ENCODE peak calls at places on chromosomes 13 and 19, in four cellular contexts. B is HL-60, A is GM12878, O is K562. X is an unnamed sample.

GRCh38 chr13:96053003-96053703 is at the start of gene UGGT2:
- DNase-seq in O (peak), A (peak), B (peak), X (peak)

GRCh38 chr13:110913322-110913721 is 1.5 kb downstream of the ANKRD10 start:
- DNase-seq in A (no peak), O (no peak), B (no peak), X (no peak)

GRCh38 chr19:4066176-4066606 is 508 bp downstream of the ZBTB7A start:
- DNase-seq in A (no peak), O (no peak), B (no peak), X (no peak)

GRCh38 chr13:112852392-112852791 is 116.6 kb upstream of the MCF2L start:
- DNase-seq in A (no peak), B (no peak), O (no peak), X (no peak)

GRCh38 chr13:35810286-35810685 is 320.9 kb downstream of the DCLK1 start:
- DNase-seq in A (no peak), B (no peak), O (no peak), X (no peak)

GRCh38 chr13:90956036-90956435 is 391.5 kb upstream of the MIR17HG start:
- DNase-seq in A (no peak), O (no peak), B (no peak), X (no peak)

GRCh38 chr13:76929320-76929719 is 19.0 kb upstream of the ACOD1 start:
- DNase-seq in A (no peak), O (no peak), B (no peak), X (no peak)

GRCh38 chr19:18460313-18460712 is 22.4 kb upstream of the ISYNA1 start:
- DNase-seq in O (no peak), A (no peak), B (no peak), X (no peak)

GRCh38 chr13:97946951-97947588 is 6.4 kb upstream of the IPO5 start:
- DNase-seq in O (no peak), A (no peak), B (no peak), X (no peak)

GRCh38 chr19:33487901-33488817 is 33.4 kb downstream of the PEPD start:
- DNase-seq in O (no peak), B (no peak), A (no peak), X (no peak)

GRCh38 chr19:44847144-44848035 is 1.3 kb downstream of the NECTIN2 start:
- DNase-seq in O (peak), A (no peak), B (no peak), X (no peak)

GRCh38 chr13:101575591-101575990 is 123.1 kb downstream of the ITGBL1 start:
- DNase-seq in B (no peak), A (no peak), O (no peak), X (no peak)

GRCh38 chr13:106176103-106176502 is 359.4 kb downstream of the EFNB2 start:
- DNase-seq in O (no peak), B (no peak), A (no peak), X (no peak)

GRCh38 chr13:55990631-55991030 is 1150.1 kb upstream of the PRR20A start:
- DNase-seq in A (no peak), B (no peak), O (no peak), X (no peak)

GRCh38 chr19:35869327-35870123 is 1.2 kb downstream of the APLP1 start:
- DNase-seq in B (peak), A (no peak), O (peak), X (peak)

GRCh38 chr19:16899566-16900075 is 10.8 kb downstream of the F2RL3 start:
- DNase-seq in A (no peak), O (peak), B (peak), X (peak)

GRCh38 chr13:43448605-43449004 is 338.2 kb downstream of the ENOX1 start:
- DNase-seq in O (no peak), A (no peak), B (no peak), X (no peak)

GRCh38 chr19:7251502-7251901 is 42.7 kb downstream of the INSR start:
- DNase-seq in A (no peak), O (no peak), B (no peak), X (peak)

GRCh38 chr19:45668342-45668871 is 386 bp downstream of the GIPR start:
- DNase-seq in B (no peak), A (no peak), O (no peak), X (no peak)

GRCh38 chr13:101209206-101209893 is 207.0 kb downstream of the NALCN start:
- DNase-seq in B (no peak), O (no peak), A (no peak), X (no peak)

GRCh38 chr19:17113127-17113785 is 37.7 kb downstream of the MYO9B start:
- DNase-seq in O (no peak), B (no peak), A (no peak), X (no peak)

GRCh38 chr13:20191902-20192469 is 752 bp downstream of the GJB2 start:
- DNase-seq in B (no peak), A (no peak), O (no peak), X (peak)

GRCh38 chr13:41244555-41244954 is 18.8 kb downstream of the MTRF1 start:
- DNase-seq in B (no peak), O (peak), A (no peak), X (no peak)

GRCh38 chr19:2703691-2704216 is 1.3 kb upstream of the GNG7 start:
- DNase-seq in A (no peak), O (no peak), B (no peak), X (no peak)

GRCh38 chr19:7883796-7884570 is 4.3 kb upstream of the LRRC8E start:
- DNase-seq in A (no peak), B (no peak), O (no peak), X (no peak)

GRCh38 chr19:17865364-17866311 is 5.9 kb downstream of the RPL18A start:
- DNase-seq in O (peak), B (no peak), A (no peak), X (no peak)

GRCh38 chr13:25848822-25849740 is 202.7 kb downstream of the SHISA2 start:
- DNase-seq in A (no peak), B (no peak), O (no peak), X (no peak)

GRCh38 chr19:55084416-55084815 is 8.7 kb downstream of the EPS8L1 start:
- DNase-seq in B (no peak), O (no peak), A (no peak), X (no peak)

GRCh38 chr13:29521336-29521735 is 74.2 kb downstream of the SLC7A1 start:
- DNase-seq in O (no peak), B (no peak), A (no peak), X (no peak)

GRCh38 chr13:29522044-29522685 is 73.3 kb downstream of the SLC7A1 start:
- DNase-seq in O (no peak), A (no peak), B (no peak), X (no peak)

GRCh38 chr13:29524641-29525040 is 70.8 kb downstream of the SLC7A1 start:
- DNase-seq in A (no peak), O (no peak), B (no peak), X (no peak)

GRCh38 chr13:29524176-29524575 is 71.3 kb downstream of the SLC7A1 start:
- DNase-seq in B (no peak), A (no peak), O (no peak), X (no peak)

GRCh38 chr13:29523199-29523931 is 72.1 kb downstream of the SLC7A1 start:
- DNase-seq in A (no peak), B (no peak), O (no peak), X (no peak)
- TF ChIP-seq SPI1 in A (no peak), B (no peak), O (no peak), X (no peak)

GRCh38 chr13:30720470-30720869 is 14.9 kb upstream of the ALOX5AP start:
- DNase-seq in A (peak), B (peak), O (no peak), X (no peak)
- TF ChIP-seq SPI1 in A (no peak), B (peak), O (no peak), X (peak)

DNA sequence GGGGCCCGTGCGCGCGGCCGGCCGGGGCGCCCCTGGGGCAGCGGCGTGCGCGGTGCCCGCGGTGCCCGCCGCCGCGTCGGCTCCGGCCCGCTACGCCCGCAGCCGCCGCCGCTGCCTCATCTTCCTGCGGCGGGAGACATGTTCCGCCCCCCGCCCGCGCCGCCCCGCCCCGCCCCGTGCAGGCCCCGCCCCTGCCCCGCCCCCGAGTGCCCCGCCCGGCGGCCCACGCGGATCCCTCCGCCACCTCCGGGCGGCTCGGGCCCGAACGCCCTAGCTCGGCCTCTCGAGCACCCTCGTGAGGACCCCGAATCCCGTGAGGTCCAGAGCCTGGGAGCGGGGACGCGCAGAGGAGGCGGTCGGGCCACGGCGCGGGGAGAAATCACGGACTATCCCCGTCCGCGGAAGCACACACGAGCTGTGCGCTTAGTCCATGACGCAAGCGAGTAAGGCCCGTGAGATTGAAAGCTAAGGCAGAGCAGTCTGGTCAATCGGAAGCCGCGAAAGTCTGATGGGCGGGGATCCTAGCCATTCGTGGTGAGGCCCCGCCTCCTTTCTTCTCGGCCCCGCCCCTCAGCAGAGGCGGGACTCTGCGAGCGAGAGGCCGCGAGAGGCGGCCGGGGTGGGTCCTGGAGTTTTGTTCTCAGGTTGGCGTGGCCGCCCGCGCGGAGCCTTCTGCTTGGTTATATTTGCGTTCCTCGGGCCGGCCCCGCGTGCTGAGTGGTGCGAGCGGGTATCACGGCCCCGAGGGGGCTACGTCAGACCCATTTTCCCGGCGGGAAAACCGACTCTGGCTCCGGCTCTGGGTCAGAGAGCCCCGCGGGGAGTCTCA is at the start of gene TCF3:
- DNase-seq in B (peak), O (peak), A (peak), X (peak)
- TF ChIP-seq SPI1 in B (no peak), O (no peak), A (no peak), X (no peak)

GRCh38 chr13:51797664-51798488 is 6.1 kb downstream of the DHRS12 start:
- DNase-seq in A (no peak), B (no peak), O (peak), X (peak)

GRCh38 chr13:51795419-51795818 is 8.5 kb downstream of the DHRS12 start:
- DNase-seq in B (no peak), O (no peak), A (no peak), X (no peak)

GRCh38 chr13:51799261-51799660 is 4.7 kb downstream of the DHRS12 start:
- DNase-seq in B (no peak), A (no peak), O (no peak), X (no peak)

GRCh38 chr13:51794959-51795358 is 9.0 kb downstream of the DHRS12 start:
- DNase-seq in B (no peak), O (no peak), A (no peak), X (no peak)

DNA sequence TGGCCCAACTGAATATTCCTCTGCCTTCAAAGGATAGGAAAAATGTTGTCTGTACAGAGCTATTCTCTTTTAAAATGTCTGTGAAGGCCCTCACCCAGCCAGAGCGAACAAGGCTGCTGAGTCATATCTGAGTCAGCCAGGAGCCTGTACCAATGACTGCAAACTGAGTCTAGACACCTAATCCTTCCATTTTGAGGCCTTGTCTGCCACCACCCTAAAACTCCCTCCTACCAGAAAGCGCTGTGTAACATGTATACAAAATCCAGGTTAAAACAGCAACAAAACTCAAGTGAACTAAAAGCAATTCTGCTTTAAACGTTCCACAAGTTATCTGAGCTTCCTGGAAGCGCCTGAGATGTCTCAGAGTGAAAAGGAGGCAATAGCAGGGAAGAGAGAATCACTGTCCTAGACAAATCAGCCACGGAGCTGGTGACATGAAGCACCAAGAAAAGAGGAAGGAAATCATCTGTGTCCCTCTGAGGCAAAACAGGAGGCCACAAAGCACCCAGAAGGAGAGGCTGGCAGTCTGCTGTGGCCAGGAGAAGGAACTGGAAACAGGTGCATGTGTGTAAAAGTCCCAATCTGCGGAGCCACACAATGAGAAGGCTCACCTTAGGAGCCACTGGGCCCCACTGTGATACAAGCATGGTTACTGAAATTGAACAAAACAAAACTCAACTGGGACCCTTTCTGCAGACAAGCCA is 10.2 kb downstream of the DHRS12 start:
- DNase-seq in B (peak), A (peak), O (peak), X (no peak)
- TF ChIP-seq SPI1 in B (peak), A (peak), O (no peak), X (peak)

X was measured in GM12891.